ENCODE peak calls at places on chromosome 9, in eight cellular contexts. O is uterus, P is GM23248, E is vagina, R is gastrocnemius medialis, N is small intestine, M is neural progenitor cell, V is hepatocyte. S is an unnamed sample.

GRCh38 chr9:106888992-106889631 is 26.1 kb downstream of the ZNF462 start:
- DNase-seq in O (no peak), P (no peak), E (no peak), R (no peak), N (no peak), M (no peak), V (no peak), S (no peak)

GRCh38 chr9:128383007-128383753 is 12.0 kb downstream of the URM1 start:
- DNase-seq in O (no peak), P (no peak), E (no peak), R (no peak), N (no peak), M (peak; percentile 89), V (no peak), S (no peak)

GRCh38 chr9:113436753-113437515 is 26.4 kb downstream of the C9orf43 start:
- DNase-seq in O (no peak), P (peak; percentile 4), E (no peak), R (no peak), N (no peak), M (no peak), V (no peak), S (peak; percentile 60)

GRCh38 chr9:113313276-113313675 is 10.1 kb upstream of the RNF183 start:
- DNase-seq in O (no peak), P (no peak), E (no peak), R (no peak), N (no peak), M (no peak), V (no peak), S (no peak)

GRCh38 chr9:93557366-93558137 is 18.8 kb upstream of the PHF2 start:
- DNase-seq in O (no peak), P (no peak), E (no peak), R (no peak), N (no peak), M (no peak), V (no peak), S (no peak)

GRCh38 chr9:135864447-135865049 is 42.8 kb downstream of the CAMSAP1 start:
- DNase-seq in O (peak; percentile 54), P (peak; percentile 66), E (no peak), R (no peak), N (peak; percentile 45), M (peak; percentile 68), V (peak; percentile 68), S (no peak)

GRCh38 chr9:128285033-128285784 is 9.1 kb downstream of the SWI5 start:
- DNase-seq in O (no peak), P (no peak), E (no peak), R (no peak), N (no peak), M (no peak), V (no peak), S (no peak)

GRCh38 chr9:108478871-108479332 is 376.9 kb downstream of the ACTL7B start:
- DNase-seq in O (no peak), P (peak; percentile 90), E (no peak), R (peak; percentile 42), N (no peak), M (no peak), V (peak; percentile 38), S (no peak)

DNA sequence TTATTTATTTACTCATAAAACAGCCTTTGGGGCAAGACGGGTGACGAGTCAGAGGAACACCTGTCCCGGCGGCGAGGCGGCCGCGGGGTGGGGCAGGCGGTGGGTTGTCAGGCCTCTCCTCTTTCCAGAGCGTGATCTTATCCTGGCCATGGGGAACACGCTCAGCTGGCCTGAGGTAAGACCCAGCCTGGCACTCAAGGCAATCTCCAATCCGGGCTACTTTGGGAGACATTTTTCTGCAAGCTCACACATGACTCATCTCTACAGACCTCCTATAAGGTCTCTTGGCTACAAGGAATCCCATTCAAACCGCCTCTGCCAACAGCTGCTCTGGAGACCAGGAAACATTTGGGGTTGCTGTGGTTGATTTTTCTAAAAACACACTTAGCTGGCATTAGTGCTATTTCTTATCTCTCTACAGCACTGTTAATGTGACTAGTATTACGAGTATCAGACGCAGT is 6.2 kb downstream of the RAPGEF1 start:
- DNase-seq in O (no peak), P (peak; percentile 96), E (no peak), R (peak; percentile 83), N (peak; percentile 59), M (no peak), V (peak; percentile 79), S (no peak)
- H3K4me1 ChIP-seq in O (peaks cover 1% of the 10 kb centered on the region), P (peaks cover 46% of the 10 kb centered on the region), E (peaks cover 98% of the 10 kb centered on the region), R (peaks cover 89% of the 10 kb centered on the region), N (peaks cover 21% of the 10 kb centered on the region), M (peaks cover 6% of the 10 kb centered on the region), V (peaks cover 62% of the 10 kb centered on the region), S (peaks cover 100% of the 10 kb centered on the region)

DNA sequence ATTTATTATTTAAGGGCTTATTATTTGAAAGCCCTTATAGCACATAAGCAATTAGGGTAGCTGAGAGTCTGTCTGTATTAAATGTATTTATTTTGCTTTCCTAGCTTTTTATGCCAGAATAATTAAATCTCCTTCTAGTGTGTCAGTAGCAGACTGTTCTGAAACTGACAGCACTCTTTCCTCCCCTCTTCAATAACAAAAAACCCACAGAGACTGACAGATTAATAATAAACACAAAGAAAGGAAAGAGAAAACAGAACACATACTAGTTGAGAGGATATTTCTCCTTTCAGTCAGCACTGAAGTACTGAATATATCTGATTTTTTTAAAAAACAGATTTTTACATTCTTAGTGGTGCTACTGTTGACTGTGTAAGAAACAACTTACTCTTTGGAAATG is 208.1 kb downstream of the SPATA31D1 start:
- DNase-seq in O (no peak), P (no peak), E (no peak), R (no peak), N (no peak), M (no peak), V (no peak), S (no peak)
- H3K4me1 ChIP-seq in O (no peaks in the 10 kb centered on the region), P (no peaks in the 10 kb centered on the region), E (no peaks in the 10 kb centered on the region), R (no peaks in the 10 kb centered on the region), N (no peaks in the 10 kb centered on the region), M (no peaks in the 10 kb centered on the region), V (no peaks in the 10 kb centered on the region), S (no peaks in the 10 kb centered on the region)

DNA sequence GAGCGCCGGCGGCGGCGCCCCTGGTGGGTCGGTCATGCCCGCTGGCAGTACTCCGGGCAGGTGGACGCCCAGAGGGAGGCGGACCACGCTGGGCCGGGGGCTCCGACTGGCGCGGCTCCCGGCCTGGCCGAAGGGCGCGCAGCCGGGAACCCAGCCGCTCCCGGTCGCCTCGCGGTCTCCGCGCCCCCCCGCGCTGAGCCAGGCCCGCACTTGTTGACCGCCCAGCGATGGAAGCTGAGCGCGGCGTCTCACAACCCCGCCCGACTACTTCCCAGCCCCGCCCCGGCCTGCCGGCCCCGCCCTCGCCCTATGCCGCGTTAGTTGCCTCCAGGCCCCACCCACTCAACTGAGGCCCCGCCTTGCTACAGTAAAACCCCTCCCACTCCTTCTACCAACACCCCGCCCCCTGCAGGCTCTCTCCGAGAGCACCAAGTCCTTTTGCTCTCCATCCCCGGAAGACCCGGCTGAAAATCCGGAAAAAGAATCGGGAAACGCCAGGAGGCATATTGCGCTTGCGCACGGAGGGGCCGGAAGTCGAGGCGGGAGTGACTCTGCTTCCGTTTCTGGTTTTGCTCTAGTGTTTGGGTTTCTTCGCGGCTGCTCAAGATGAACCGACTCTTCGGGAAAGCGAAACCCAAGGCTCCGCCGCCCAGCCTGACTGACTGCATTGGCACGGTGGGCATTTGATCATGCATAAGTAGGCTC is at the start of the genes BAG1 and CHMP5:
- DNase-seq in O (peak; percentile 100), P (peak; percentile 100), E (peak; percentile 99), R (peak; percentile 99), N (peak; percentile 100), M (peak; percentile 99), V (peak; percentile 100), S (peak; percentile 100)
- H3K4me1 ChIP-seq in O (peaks cover 13% of the 10 kb centered on the region), P (peaks cover 17% of the 10 kb centered on the region), E (peaks cover 41% of the 10 kb centered on the region), R (peaks cover 17% of the 10 kb centered on the region), N (peaks cover 3% of the 10 kb centered on the region), M (peaks cover 14% of the 10 kb centered on the region), V (peaks cover 13% of the 10 kb centered on the region), S (peaks cover 21% of the 10 kb centered on the region)

GRCh38 chr9:81832571-81833285 is 95.5 kb upstream of the SPATA31D4 start:
- DNase-seq in O (no peak), P (no peak), E (no peak), R (no peak), N (no peak), M (no peak), V (no peak), S (no peak)

GRCh38 chr9:81825831-81826540 is 102.2 kb upstream of the SPATA31D4 start:
- DNase-seq in O (no peak), P (peak; percentile 27), E (no peak), R (no peak), N (no peak), M (peak; percentile 39), V (no peak), S (no peak)

GRCh38 chr9:81827616-81828296 is 100.5 kb upstream of the SPATA31D4 start:
- DNase-seq in O (no peak), P (no peak), E (no peak), R (no peak), N (no peak), M (no peak), V (no peak), S (no peak)

GRCh38 chr9:81826541-81826906 is 101.7 kb upstream of the SPATA31D4 start:
- DNase-seq in O (no peak), P (no peak), E (no peak), R (peak; percentile 6), N (no peak), M (peak; percentile 34), V (peak; percentile 35), S (no peak)

DNA sequence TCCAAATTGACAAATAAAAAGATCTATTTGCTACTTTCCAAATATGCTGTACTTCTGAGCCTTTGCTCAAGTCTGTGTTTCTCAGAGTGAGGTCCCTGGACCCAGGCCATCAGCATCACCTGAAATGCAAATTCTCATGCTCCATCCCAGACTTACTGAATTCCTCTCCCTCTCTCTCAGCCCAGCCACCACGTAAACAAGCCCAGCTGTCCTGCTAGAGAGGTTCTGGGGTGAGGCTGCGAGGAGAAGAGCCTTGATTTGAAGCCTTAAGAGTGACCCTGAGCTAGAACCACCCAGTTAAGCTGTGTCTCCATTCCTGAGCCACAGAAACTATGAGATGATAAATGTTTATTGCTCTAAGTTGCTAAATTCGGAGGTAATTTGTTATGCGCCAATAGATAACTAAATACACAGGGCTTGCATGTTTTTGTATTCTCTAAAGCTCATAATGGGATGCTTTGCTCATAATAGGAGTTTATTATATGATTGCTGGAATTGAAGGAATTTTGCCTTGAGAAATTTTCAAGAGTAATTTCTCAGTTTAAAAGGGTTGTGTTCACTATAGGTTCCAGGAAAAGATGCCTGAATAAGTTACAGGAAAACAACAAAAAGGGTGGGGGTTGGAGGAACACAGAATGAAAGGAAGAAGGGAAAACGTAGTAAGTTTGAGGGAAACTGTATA is 98.9 kb upstream of the SPATA31D4 start:
- DNase-seq in O (no peak), P (no peak), E (no peak), R (no peak), N (no peak), M (no peak), V (no peak), S (no peak)
- H3K4me1 ChIP-seq in O (no peaks in the 10 kb centered on the region), P (peaks cover 18% of the 10 kb centered on the region), E (no peaks in the 10 kb centered on the region), R (no peaks in the 10 kb centered on the region), N (no peaks in the 10 kb centered on the region), M (peaks cover 23% of the 10 kb centered on the region), V (peaks cover 8% of the 10 kb centered on the region), S (peaks cover 8% of the 10 kb centered on the region)